ENCODE peak calls at places on chromosomes 7 and 10, in nine cellular contexts. M is prostate gland, A is tibial nerve, H is right cardiac atrium, F is PC-9, I is tibial artery, X is AG04450, J is suprapubic skin, U is colonic mucosa. Z is an unnamed sample.

GRCh38 chr7:74343281-74344127 is 54.3 kb downstream of the CLIP2 start:
- DNase-seq in M (no peak), X (no peak), F (peak; percentile 79), J (no peak), A (no peak), U (no peak), H (no peak), I (no peak), Z (no peak)

GRCh38 chr10:75272896-75273295 is 37.1 kb upstream of the COMTD1 start:
- DNase-seq in M (no peak), J (no peak), X (no peak), A (no peak), F (peak; percentile 69), H (no peak), I (no peak), U (no peak), Z (no peak)

GRCh38 chr10:105586451-105587098 is 945.5 kb downstream of the SORCS3 start:
- DNase-seq in J (no peak), I (no peak), U (no peak), X (no peak), M (no peak), A (no peak), F (no peak), H (no peak), Z (no peak)

GRCh38 chr10:96991313-96991841 is 159.3 kb downstream of the LCOR start:
- DNase-seq in A (no peak), H (no peak), X (peak; percentile 64), M (no peak), F (no peak), U (no peak), J (no peak), I (no peak), Z (no peak)

GRCh38 chr10:63376560-63377304 is 89.0 kb downstream of the JMJD1C start:
- DNase-seq in I (no peak), J (no peak), F (no peak), A (no peak), H (no peak), U (no peak), X (no peak), M (no peak), Z (no peak)

GRCh38 chr10:19917756-19918478 is 101.7 kb downstream of the PLXDC2 start:
- DNase-seq in H (no peak), F (no peak), X (no peak), I (no peak), A (no peak), M (no peak), U (no peak), J (no peak), Z (no peak)

GRCh38 chr10:105797234-105797890 is 1156.3 kb downstream of the SORCS3 start:
- DNase-seq in M (no peak), U (no peak), X (no peak), F (no peak), I (no peak), A (no peak), H (no peak), J (no peak), Z (no peak)

GRCh38 chr7:71132521-71133231 is 732 bp downstream of the GALNT17 start:
- DNase-seq in A (no peak), X (no peak), M (peak; percentile 10), J (no peak), U (no peak), H (no peak), F (no peak), I (no peak), Z (no peak)

GRCh38 chr7:45306752-45307305 is 149.2 kb downstream of the RAMP3 start:
- DNase-seq in U (no peak), J (no peak), F (no peak), I (no peak), A (no peak), M (no peak), X (no peak), H (no peak), Z (no peak)

GRCh38 chr7:151176401-151176800 is 8.9 kb upstream of the GBX1 start:
- DNase-seq in F (no peak), X (no peak), A (no peak), H (no peak), U (no peak), I (no peak), M (no peak), J (no peak), Z (no peak)

GRCh38 chr7:130363156-130363847 is 17.0 kb upstream of the CPA1 start:
- DNase-seq in M (no peak), X (peak; percentile 85), F (peak; percentile 71), H (no peak), I (no peak), J (no peak), A (no peak), U (no peak), Z (no peak)

GRCh38 chr7:18210788-18211187 is 183.1 kb upstream of the PRPS1L1 start:
- DNase-seq in U (no peak), I (no peak), X (no peak), H (no peak), A (no peak), J (no peak), M (no peak), F (no peak), Z (no peak)

GRCh38 chr10:115432188-115432819 is 339.1 kb downstream of the ATRNL1 start:
- DNase-seq in F (no peak), U (no peak), I (no peak), J (no peak), X (no peak), M (no peak), H (no peak), A (no peak), Z (no peak)

GRCh38 chr10:33032354-33033254 is 74.6 kb upstream of the ITGB1 start:
- DNase-seq in I (no peak), M (no peak), H (no peak), F (no peak), X (no peak), A (no peak), U (no peak), J (no peak), Z (no peak)

GRCh38 chr10:58754419-58755180 is 241.9 kb downstream of the BICC1 start:
- DNase-seq in A (no peak), I (no peak), M (no peak), U (no peak), F (no peak), J (no peak), H (no peak), X (no peak), Z (no peak)

GRCh38 chr10:65555192-65555591 is 1370.6 kb upstream of the LRRTM3 start:
- DNase-seq in U (no peak), M (no peak), I (no peak), A (no peak), H (no peak), X (no peak), J (no peak), F (no peak), Z (no peak)

GRCh38 chr7:1531979-1532455 is 1.5 kb downstream of the MAFK start:
- DNase-seq in F (no peak), X (no peak), H (no peak), U (no peak), A (peak; percentile 23), I (no peak), J (no peak), M (peak; percentile 62), Z (no peak)
- H3K4me3 ChIP-seq in F (peak overlapping the region; percentile 64), X (peak overlapping the region; percentile 74), H (peak overlapping the region; percentile 96), U (peak overlapping the region; percentile 52), A (peak overlapping the region; percentile 56), I (peak overlapping the region; percentile 81), J (peak overlapping the region; percentile 80), M (peak overlapping the region; percentile 68), Z (peak overlapping the region; percentile 75)

DNA sequence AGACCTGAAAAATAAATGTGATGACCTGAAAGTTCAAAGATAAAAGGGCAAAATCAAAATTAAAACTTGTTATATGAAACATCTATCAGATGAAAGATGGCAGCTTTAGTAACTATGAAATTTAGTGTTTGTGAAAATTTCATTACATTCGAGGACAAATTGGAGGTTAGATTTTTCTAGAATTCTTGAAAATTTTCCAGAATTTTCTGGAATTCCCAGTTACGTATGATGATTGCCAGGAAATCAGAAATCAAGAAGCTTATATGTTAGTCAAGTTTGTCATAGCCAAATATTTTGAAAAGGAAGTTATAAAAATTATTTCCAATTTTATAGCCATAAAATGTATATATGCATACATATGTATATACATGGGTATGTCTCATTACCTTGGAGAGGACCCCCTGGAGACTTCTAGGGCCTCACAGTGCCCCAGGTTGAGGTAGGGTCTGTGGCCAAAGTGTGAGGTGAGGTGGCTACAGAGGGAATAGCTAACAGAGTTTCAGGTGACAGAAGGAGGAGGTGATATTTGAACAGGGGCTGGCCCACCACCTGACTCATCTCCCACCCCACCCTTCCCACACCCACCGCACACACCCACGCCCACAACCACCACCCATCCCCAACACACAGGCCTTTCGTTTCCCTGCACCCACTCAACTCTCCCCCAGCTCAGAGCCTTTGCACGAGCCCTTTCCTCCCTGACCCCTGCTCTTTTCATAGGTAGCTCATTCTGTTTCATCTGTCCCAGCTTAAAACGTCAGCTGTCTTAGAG is 21.5 kb downstream of the C10orf105 start:
- DNase-seq in A (no peak), M (no peak), I (no peak), F (no peak), X (no peak), J (no peak), U (no peak), H (no peak), Z (peak; percentile 60)
- H3K9me3 ChIP-seq in A (no peaks in the 10 kb centered on the region), M (no peaks in the 10 kb centered on the region), I (no peaks in the 10 kb centered on the region), F (no peaks in the 10 kb centered on the region), X (no peaks in the 10 kb centered on the region), J (no peaks in the 10 kb centered on the region), U (no peaks in the 10 kb centered on the region), H (no peaks in the 10 kb centered on the region), Z (no peaks in the 10 kb centered on the region)

GRCh38 chr7:137458399-137458798 is 114.9 kb upstream of the PTN start:
- DNase-seq in J (no peak), F (no peak), M (no peak), H (no peak), I (no peak), X (no peak), A (no peak), U (no peak), Z (no peak)

GRCh38 chr7:137462847-137463246 is 119.3 kb upstream of the PTN start:
- DNase-seq in A (no peak), J (no peak), I (no peak), H (no peak), M (no peak), X (no peak), U (no peak), F (no peak), Z (no peak)

DNA sequence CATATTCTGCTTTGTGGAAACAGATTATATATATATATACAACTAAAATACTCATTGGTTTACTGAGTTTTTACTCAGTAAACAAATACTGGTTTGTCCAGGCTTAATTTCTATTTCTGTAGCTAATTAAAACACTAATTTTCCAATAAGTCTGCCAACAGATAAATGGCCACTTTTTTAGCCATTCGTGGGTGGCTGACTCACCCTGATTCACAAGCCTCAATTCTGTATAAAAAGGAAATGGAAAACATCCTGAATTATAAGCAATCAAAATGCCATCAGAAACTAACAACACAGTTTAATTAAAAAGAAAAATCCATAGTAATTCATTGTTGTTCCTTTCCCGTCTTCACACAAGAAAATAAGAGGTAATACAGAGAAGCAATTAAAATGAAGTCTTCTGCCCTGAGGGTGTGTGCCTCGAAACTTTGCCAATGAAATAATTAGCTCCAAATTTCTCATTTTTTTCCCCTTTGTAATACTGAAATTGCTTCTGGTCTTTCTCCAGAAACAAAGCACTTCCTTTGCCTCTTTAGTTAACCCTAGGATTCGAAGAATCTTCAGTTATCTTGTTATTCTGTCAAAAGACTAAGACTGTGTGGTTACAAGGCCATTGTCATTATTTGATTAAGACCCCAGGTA is 118.7 kb upstream of the PTN start:
- DNase-seq in A (no peak), U (no peak), M (no peak), J (no peak), F (no peak), I (no peak), H (no peak), X (no peak), Z (no peak)
- H3K4me3 ChIP-seq in A (no peak overlapping the region), U (no peak overlapping the region), M (no peak overlapping the region), J (no peak overlapping the region), F (no peak overlapping the region), I (no peak overlapping the region), H (no peak overlapping the region), X (no peak overlapping the region), Z (no peak overlapping the region)

GRCh38 chr10:81984428-81984827 is 109.4 kb downstream of the NRG3 start:
- DNase-seq in F (no peak), X (no peak), J (no peak), H (no peak), U (no peak), A (no peak), M (no peak), I (no peak), Z (no peak)
- H3K9me3 ChIP-seq in F (no peaks in the 10 kb centered on the region), X (peaks cover 8% of the 10 kb centered on the region), J (no peaks in the 10 kb centered on the region), H (no peaks in the 10 kb centered on the region), U (no peaks in the 10 kb centered on the region), A (no peaks in the 10 kb centered on the region), M (no peaks in the 10 kb centered on the region), I (no peaks in the 10 kb centered on the region), Z (no peaks in the 10 kb centered on the region)

Z was measured in CD8-positive, alpha-beta memory T cell.